ENCODE peak calls at places on chromosome 22, in ten cellular contexts. G, H, L, W, O, M, V, B, F and P are unnamed samples.

GRCh38 chr22:38828191-38828590 is 15.6 kb downstream of the NPTXR start:
- DNase-seq in G (no peak), H (no peak), L (no peak), W (no peak), O (no peak), M (no peak), V (no peak), B (no peak), F (no peak), P (no peak)

GRCh38 chr22:37162221-37163095 is 12.7 kb upstream of the IL2RB start:
- DNase-seq in G (no peak), H (no peak), L (no peak), W (no peak), O (no peak), M (no peak), V (no peak), B (no peak), F (no peak), P (peak)

GRCh38 chr22:40289991-40290459 is 56.3 kb upstream of the ADSL start:
- DNase-seq in G (no peak), H (no peak), L (no peak), W (no peak), O (peak), M (no peak), V (peak), B (no peak), F (no peak), P (peak)

GRCh38 chr22:24772493-24773220 is 1.9 kb downstream of the PIWIL3 start:
- DNase-seq in G (no peak), H (no peak), L (peak), W (peak), O (no peak), M (peak), V (no peak), B (peak), F (peak), P (no peak)

GRCh38 chr22:30541979-30542810 is 4.3 kb downstream of the SEC14L6 start:
- DNase-seq in G (no peak), H (peak), L (no peak), W (no peak), O (no peak), M (peak), V (peak), B (peak), F (no peak), P (no peak)

GRCh38 chr22:45568213-45568612 is 65.5 kb downstream of the FBLN1 start:
- DNase-seq in G (no peak), H (no peak), L (no peak), W (no peak), O (no peak), M (no peak), V (no peak), B (no peak), F (no peak), P (no peak)

GRCh38 chr22:37559901-37560681 is at the start of gene CDC42EP1:
- DNase-seq in G (peak), H (peak), L (peak), W (peak), O (no peak), M (peak), V (peak), B (peak), F (no peak), P (peak)

GRCh38 chr22:29315286-29316195 is at the start of gene RASL10A:
- DNase-seq in G (no peak), H (peak), L (peak), W (no peak), O (no peak), M (peak), V (no peak), B (no peak), F (no peak), P (no peak)

GRCh38 chr22:41478891-41479521 is 10.1 kb downstream of the ACO2 start:
- DNase-seq in G (peak), H (no peak), L (no peak), W (no peak), O (peak), M (no peak), V (no peak), B (no peak), F (no peak), P (no peak)

GRCh38 chr22:46107089-46107664 is 43.1 kb upstream of the PPARA start:
- DNase-seq in G (peak), H (peak), L (peak), W (no peak), O (no peak), M (no peak), V (peak), B (no peak), F (no peak), P (peak)

GRCh38 chr22:35430897-35431322 is 31.0 kb downstream of the MCM5 start:
- DNase-seq in G (peak), H (peak), L (peak), W (peak), O (peak), M (peak), V (peak), B (peak), F (peak), P (peak)

GRCh38 chr22:25148149-25148691 is 51.4 kb upstream of the CRYBB3 start:
- DNase-seq in G (peak), H (no peak), L (no peak), W (peak), O (no peak), M (peak), V (peak), B (peak), F (no peak), P (peak)

GRCh38 chr22:21754523-21755128 is 19.0 kb upstream of the YPEL1 start:
- DNase-seq in G (peak), H (no peak), L (no peak), W (no peak), O (peak), M (no peak), V (peak), B (peak), F (no peak), P (no peak)

GRCh38 chr22:21753374-21754111 is 17.9 kb upstream of the YPEL1 start:
- DNase-seq in G (no peak), H (no peak), L (no peak), W (no peak), O (no peak), M (no peak), V (no peak), B (peak), F (no peak), P (no peak)

GRCh38 chr22:21758056-21758455 is 22.5 kb upstream of the YPEL1 start:
- DNase-seq in G (no peak), H (no peak), L (no peak), W (peak), O (no peak), M (no peak), V (no peak), B (no peak), F (no peak), P (no peak)

GRCh38 chr22:21758465-21758864 is 22.9 kb upstream of the YPEL1 start:
- DNase-seq in G (no peak), H (no peak), L (no peak), W (no peak), O (no peak), M (no peak), V (no peak), B (no peak), F (no peak), P (no peak)

GRCh38 chr22:21755855-21756284 is 20.3 kb upstream of the YPEL1 start:
- DNase-seq in G (no peak), H (no peak), L (no peak), W (peak), O (no peak), M (no peak), V (no peak), B (peak), F (no peak), P (no peak)
- TF ChIP-seq POLR2AphosphoS5 in G (no peak), H (no peak), L (no peak), W (no peak), O (no peak), M (no peak), V (peak), B (no peak), F (no peak), P (no peak)

DNA sequence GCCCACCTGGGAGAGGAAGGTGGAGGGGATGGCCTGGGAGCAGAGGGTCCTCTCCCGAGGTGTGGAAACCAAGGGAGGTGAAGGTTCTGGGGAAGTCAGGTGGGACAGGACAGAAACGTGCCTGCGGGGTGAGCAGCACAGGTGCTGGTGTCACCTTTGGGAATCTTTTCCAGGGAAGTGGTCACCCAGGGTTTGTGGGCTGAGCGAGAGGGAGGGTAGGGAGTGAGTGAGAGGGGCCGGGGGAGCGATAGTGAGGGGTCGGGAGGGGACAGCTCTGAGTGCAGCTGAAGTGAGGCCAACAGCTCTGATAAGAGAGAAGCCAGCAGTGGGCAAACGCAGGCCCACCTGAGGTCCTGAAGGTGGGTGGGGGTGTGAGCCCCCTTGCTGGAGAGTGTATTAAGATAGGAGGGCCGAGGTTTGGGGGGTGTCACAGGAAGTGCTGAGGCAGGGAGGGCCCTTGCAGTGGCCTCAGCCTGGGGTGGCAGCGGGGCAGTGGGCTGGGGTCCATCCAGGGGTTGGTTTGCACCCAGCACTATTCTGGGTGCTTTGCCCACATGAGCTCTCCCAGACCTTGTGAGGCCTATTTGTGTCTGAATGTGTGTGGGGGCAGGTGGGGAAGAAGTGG is 1.6 kb upstream of the SHANK3 start:
- DNase-seq in G (no peak), H (no peak), L (no peak), W (no peak), O (no peak), M (no peak), V (no peak), B (no peak), F (no peak), P (no peak)
- H3K27ac ChIP-seq in G (no peak), H (peak), L (no peak), W (peak), O (no peak), M (no peak), V (peak), B (no peak), F (no peak), P (peak)

DNA sequence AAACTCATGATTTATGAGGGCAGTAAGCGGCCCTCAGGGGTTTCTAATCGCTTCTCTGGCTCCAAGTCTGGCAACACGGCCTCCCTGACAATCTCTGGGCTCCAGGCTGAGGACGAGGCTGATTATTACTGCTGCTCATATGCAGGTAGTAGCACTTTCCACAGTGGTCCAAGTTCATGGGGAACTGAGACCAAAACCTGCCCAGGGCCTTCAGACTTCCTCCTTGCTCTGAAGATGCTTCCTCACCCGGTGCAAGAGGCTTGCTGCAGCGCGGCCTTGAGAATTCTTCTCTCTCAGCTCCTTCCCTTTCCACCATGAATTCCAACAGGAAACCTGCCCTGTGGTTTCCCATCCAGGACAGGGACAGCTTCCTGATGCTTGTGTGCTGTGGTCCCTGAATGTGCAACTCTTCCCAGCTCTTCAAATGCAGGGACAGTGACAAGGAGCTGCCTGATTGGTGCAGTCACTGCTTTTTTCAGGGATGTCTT is 53.9 kb downstream of the GGTLC2 start:
- DNase-seq in G (no peak), H (no peak), L (no peak), W (no peak), O (no peak), M (no peak), V (no peak), B (no peak), F (no peak), P (no peak)
- TF ChIP-seq POLR2AphosphoS5 in G (no peak), H (no peak), L (no peak), W (no peak), O (no peak), M (no peak), V (no peak), B (no peak), F (no peak), P (no peak)

GRCh38 chr22:23293720-23294119 is 113.4 kb downstream of the BCR start:
- DNase-seq in G (no peak), H (no peak), L (no peak), W (no peak), O (no peak), M (no peak), V (no peak), B (no peak), F (no peak), P (no peak)
- H3K27ac ChIP-seq in G (no peak), H (no peak), L (no peak), W (no peak), O (no peak), M (no peak), V (no peak), B (no peak), F (no peak), P (no peak)

DNA sequence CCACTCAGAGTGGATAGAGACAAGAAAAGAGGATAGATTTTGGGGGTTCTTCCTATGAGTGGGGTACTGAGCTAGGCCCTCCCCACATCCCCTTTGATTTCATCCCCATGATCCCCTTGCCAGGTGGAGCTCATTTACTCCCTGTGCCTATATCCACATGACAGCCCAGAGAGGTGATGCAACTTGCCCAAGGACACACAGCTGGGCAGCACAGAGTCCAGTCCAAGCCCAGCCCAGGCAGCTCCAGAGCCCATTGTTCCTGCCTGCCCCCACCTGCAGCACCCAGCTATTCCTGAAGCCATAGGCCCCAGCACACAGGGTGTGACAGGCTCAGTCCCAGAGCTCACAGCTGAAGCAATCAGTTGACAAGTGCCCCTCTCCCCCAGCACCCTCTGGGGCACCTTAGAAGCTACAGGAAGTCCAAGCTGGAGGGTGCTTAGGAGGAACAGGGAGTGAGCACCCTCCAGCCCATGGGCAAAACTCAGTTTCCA is 41.7 kb downstream of the SHISAL1 start:
- DNase-seq in G (no peak), H (no peak), L (no peak), W (no peak), O (no peak), M (no peak), V (no peak), B (no peak), F (no peak), P (no peak)
- TF ChIP-seq POLR2AphosphoS5 in G (no peak), H (no peak), L (no peak), W (no peak), O (no peak), M (no peak), V (no peak), B (no peak), F (no peak), P (no peak)

GRCh38 chr22:19850482-19851109 is 4.1 kb downstream of the GNB1L start:
- DNase-seq in G (no peak), H (no peak), L (no peak), W (no peak), O (no peak), M (no peak), V (no peak), B (no peak), F (no peak), P (no peak)
- H3K27ac ChIP-seq in G (no peak), H (peak), L (no peak), W (no peak), O (no peak), M (no peak), V (peak), B (no peak), F (peak), P (no peak)